ENCODE peak calls at places on chromosomes 13 and 19, in seven cellular contexts. One of them, this sample, is unnamed.

GRCh38 chr13:109275848-109276247 is 510.5 kb downstream of the IRS2 start:
- DNase-seq in effector CD4-positive, alpha-beta T cell: no peak
- DNase-seq in glutamatergic neuron: peak
- DNase-seq in heart right ventricle: no peak
- DNase-seq in psoas muscle: peak
- DNase-seq in hypothalamus: no peak
- DNase-seq in A673: peak
- DNase-seq in this sample: no peak

GRCh38 chr19:50380767-50381166 is 3.4 kb upstream of the POLD1 start:
- DNase-seq in effector CD4-positive, alpha-beta T cell: no peak
- DNase-seq in glutamatergic neuron: no peak
- DNase-seq in heart right ventricle: no peak
- DNase-seq in psoas muscle: no peak
- DNase-seq in hypothalamus: no peak
- DNase-seq in A673: no peak
- DNase-seq in this sample: no peak

GRCh38 chr13:71864981-71865857 is 1.8 kb downstream of the DACH1 start:
- DNase-seq in effector CD4-positive, alpha-beta T cell: no peak
- DNase-seq in glutamatergic neuron: peak
- DNase-seq in heart right ventricle: peak
- DNase-seq in psoas muscle: peak
- DNase-seq in hypothalamus: peak
- DNase-seq in A673: peak
- DNase-seq in this sample: no peak

GRCh38 chr19:2722541-2723344 is 1.6 kb upstream of the DIRAS1 start:
- DNase-seq in effector CD4-positive, alpha-beta T cell: no peak
- DNase-seq in glutamatergic neuron: no peak
- DNase-seq in heart right ventricle: peak
- DNase-seq in psoas muscle: peak
- DNase-seq in hypothalamus: peak
- DNase-seq in A673: no peak
- DNase-seq in this sample: no peak

GRCh38 chr19:13097331-13098258 is 5.1 kb downstream of the LYL1 start:
- DNase-seq in effector CD4-positive, alpha-beta T cell: no peak
- DNase-seq in glutamatergic neuron: peak
- DNase-seq in heart right ventricle: peak
- DNase-seq in psoas muscle: no peak
- DNase-seq in hypothalamus: no peak
- DNase-seq in A673: no peak
- DNase-seq in this sample: no peak

GRCh38 chr13:44306401-44307192 is 67.0 kb upstream of the SERP2 start:
- DNase-seq in effector CD4-positive, alpha-beta T cell: no peak
- DNase-seq in glutamatergic neuron: no peak
- DNase-seq in heart right ventricle: peak
- DNase-seq in psoas muscle: no peak
- DNase-seq in hypothalamus: peak
- DNase-seq in A673: peak
- DNase-seq in this sample: no peak

GRCh38 chr19:28184997-28185396 is 1028.0 kb downstream of the UQCRFS1 start:
- DNase-seq in effector CD4-positive, alpha-beta T cell: no peak
- DNase-seq in glutamatergic neuron: no peak
- DNase-seq in heart right ventricle: no peak
- DNase-seq in psoas muscle: no peak
- DNase-seq in hypothalamus: no peak
- DNase-seq in A673: no peak
- DNase-seq in this sample: no peak

GRCh38 chr13:79684426-79684825 is 203.5 kb downstream of the NDFIP2 start:
- DNase-seq in effector CD4-positive, alpha-beta T cell: no peak
- DNase-seq in glutamatergic neuron: no peak
- DNase-seq in heart right ventricle: no peak
- DNase-seq in psoas muscle: no peak
- DNase-seq in hypothalamus: no peak
- DNase-seq in A673: no peak
- DNase-seq in this sample: no peak

GRCh38 chr19:35736913-35737886 is 5.1 kb downstream of the IGFLR1 start:
- DNase-seq in effector CD4-positive, alpha-beta T cell: no peak
- DNase-seq in glutamatergic neuron: no peak
- DNase-seq in heart right ventricle: no peak
- DNase-seq in psoas muscle: no peak
- DNase-seq in hypothalamus: no peak
- DNase-seq in A673: no peak
- DNase-seq in this sample: no peak

This sample was measured in activated gamma-delta T cell.